ENCODE peak calls at places on chromosome 18, in four cellular contexts. One of them, this sample, is unnamed.
A peak's percentile ranks its signal among the peaks of the same experiment; 100 is the strongest.

GRCh38 chr18:36808681-36809080 is 20.1 kb downstream of the TPGS2 start:
- DNase-seq in iPS DF 6.9: no peak
- DNase-seq in nephron progenitor cell: no peak
- DNase-seq in fibroblast of villous mesenchyme: no peak
- DNase-seq in this sample: peak; percentile 43

GRCh38 chr18:77178559-77178958 is 46.0 kb upstream of the MBP start:
- DNase-seq in iPS DF 6.9: no peak
- DNase-seq in nephron progenitor cell: no peak
- DNase-seq in fibroblast of villous mesenchyme: peak; percentile 28
- DNase-seq in this sample: peak; percentile 36

GRCh38 chr18:24770625-24771024 is 310.2 kb downstream of the HRH4 start:
- DNase-seq in iPS DF 6.9: no peak
- DNase-seq in nephron progenitor cell: no peak
- DNase-seq in fibroblast of villous mesenchyme: no peak
- DNase-seq in this sample: no peak

GRCh38 chr18:69400253-69400975 is at the start of gene DOK6:
- DNase-seq in iPS DF 6.9: no peak
- DNase-seq in nephron progenitor cell: peak; percentile 81
- DNase-seq in fibroblast of villous mesenchyme: peak; percentile 68
- DNase-seq in this sample: peak; percentile 77

GRCh38 chr18:77078671-77079070 is 53.9 kb downstream of the MBP start:
- DNase-seq in iPS DF 6.9: no peak
- DNase-seq in nephron progenitor cell: no peak
- DNase-seq in fibroblast of villous mesenchyme: no peak
- DNase-seq in this sample: no peak

GRCh38 chr18:9746958-9747357 is 38.9 kb downstream of the RAB31 start:
- DNase-seq in iPS DF 6.9: no peak
- DNase-seq in nephron progenitor cell: no peak
- DNase-seq in fibroblast of villous mesenchyme: no peak
- DNase-seq in this sample: no peak

GRCh38 chr18:44079602-44080001 is 601.1 kb upstream of the SETBP1 start:
- DNase-seq in iPS DF 6.9: no peak
- DNase-seq in nephron progenitor cell: no peak
- DNase-seq in fibroblast of villous mesenchyme: peak; percentile 44
- DNase-seq in this sample: peak; percentile 89

GRCh38 chr18:11719621-11720020 is 30.6 kb downstream of the GNAL start:
- DNase-seq in iPS DF 6.9: no peak
- DNase-seq in nephron progenitor cell: no peak
- DNase-seq in fibroblast of villous mesenchyme: no peak
- DNase-seq in this sample: no peak

GRCh38 chr18:77482190-77482928 is 232.7 kb downstream of the GALR1 start:
- DNase-seq in iPS DF 6.9: no peak
- DNase-seq in nephron progenitor cell: no peak
- DNase-seq in fibroblast of villous mesenchyme: no peak
- DNase-seq in this sample: peak; percentile 66

GRCh38 chr18:61666876-61667590 is 225.8 kb downstream of the RNF152 start:
- DNase-seq in iPS DF 6.9: peak; percentile 9
- DNase-seq in nephron progenitor cell: no peak
- DNase-seq in fibroblast of villous mesenchyme: no peak
- DNase-seq in this sample: no peak

GRCh38 chr18:24934231-24934932 is 417.6 kb downstream of the ZNF521 start:
- DNase-seq in iPS DF 6.9: no peak
- DNase-seq in nephron progenitor cell: no peak
- DNase-seq in fibroblast of villous mesenchyme: no peak
- DNase-seq in this sample: no peak

GRCh38 chr18:31325051-31325450 is 7.1 kb downstream of the DSG1 start:
- DNase-seq in iPS DF 6.9: no peak
- DNase-seq in nephron progenitor cell: no peak
- DNase-seq in fibroblast of villous mesenchyme: peak; percentile 8
- DNase-seq in this sample: peak; percentile 96

GRCh38 chr18:57523171-57523956 is 63.1 kb downstream of the FECH start:
- DNase-seq in iPS DF 6.9: no peak
- DNase-seq in nephron progenitor cell: no peak
- DNase-seq in fibroblast of villous mesenchyme: peak; percentile 10
- DNase-seq in this sample: no peak

GRCh38 chr18:50626317-50626716 is 66.4 kb downstream of the MAPK4 start:
- DNase-seq in iPS DF 6.9: no peak
- DNase-seq in nephron progenitor cell: no peak
- DNase-seq in fibroblast of villous mesenchyme: no peak
- DNase-seq in this sample: no peak

GRCh38 chr18:2964349-2965010 is 48.5 kb downstream of the LPIN2 start:
- DNase-seq in iPS DF 6.9: no peak
- DNase-seq in nephron progenitor cell: no peak
- DNase-seq in fibroblast of villous mesenchyme: peak; percentile 32
- DNase-seq in this sample: no peak

GRCh38 chr18:2002604-2003003 is 568.7 kb downstream of the METTL4 start:
- DNase-seq in iPS DF 6.9: no peak
- DNase-seq in nephron progenitor cell: no peak
- DNase-seq in fibroblast of villous mesenchyme: no peak
- DNase-seq in this sample: no peak

GRCh38 chr18:46536215-46536874 is 120.7 kb downstream of the LOXHD1 start:
- DNase-seq in iPS DF 6.9: no peak
- DNase-seq in nephron progenitor cell: no peak
- DNase-seq in fibroblast of villous mesenchyme: no peak
- DNase-seq in this sample: no peak

GRCh38 chr18:7177131-7177744 is 53.7 kb upstream of the LRRC30 start:
- DNase-seq in iPS DF 6.9: no peak
- DNase-seq in nephron progenitor cell: peak; percentile 57
- DNase-seq in fibroblast of villous mesenchyme: peak; percentile 78
- DNase-seq in this sample: peak; percentile 96

GRCh38 chr18:56200381-56200831 is 438.0 kb downstream of the TXNL1 start:
- DNase-seq in iPS DF 6.9: no peak
- DNase-seq in nephron progenitor cell: no peak
- DNase-seq in fibroblast of villous mesenchyme: peak; percentile 33
- DNase-seq in this sample: peak; percentile 75

GRCh38 chr18:23066060-23066459 is 69.2 kb upstream of the CABLES1 start:
- DNase-seq in iPS DF 6.9: no peak
- DNase-seq in nephron progenitor cell: no peak
- DNase-seq in fibroblast of villous mesenchyme: no peak
- DNase-seq in this sample: no peak

GRCh38 chr18:75128911-75129716 is 79.8 kb downstream of the PTGR3 start:
- DNase-seq in iPS DF 6.9: no peak
- DNase-seq in nephron progenitor cell: no peak
- DNase-seq in fibroblast of villous mesenchyme: no peak
- DNase-seq in this sample: no peak

GRCh38 chr18:22283397-22283796 is 114.0 kb downstream of the GATA6 start:
- DNase-seq in iPS DF 6.9: no peak
- DNase-seq in nephron progenitor cell: no peak
- DNase-seq in fibroblast of villous mesenchyme: no peak
- DNase-seq in this sample: peak; percentile 59

GRCh38 chr18:57705861-57706590 is 84.4 kb upstream of the NARS1 start:
- DNase-seq in iPS DF 6.9: no peak
- DNase-seq in nephron progenitor cell: no peak
- DNase-seq in fibroblast of villous mesenchyme: no peak
- DNase-seq in this sample: no peak

GRCh38 chr18:52156166-52156565 is 183.8 kb upstream of the DCC start:
- DNase-seq in iPS DF 6.9: no peak
- DNase-seq in nephron progenitor cell: no peak
- DNase-seq in fibroblast of villous mesenchyme: no peak
- DNase-seq in this sample: no peak

GRCh38 chr18:21901423-21901822 is 160.8 kb downstream of the MIB1 start:
- DNase-seq in iPS DF 6.9: no peak
- DNase-seq in nephron progenitor cell: no peak
- DNase-seq in fibroblast of villous mesenchyme: no peak
- DNase-seq in this sample: no peak

GRCh38 chr18:33560686-33561370 is 17.2 kb upstream of the ASXL3 start:
- DNase-seq in iPS DF 6.9: no peak
- DNase-seq in nephron progenitor cell: no peak
- DNase-seq in fibroblast of villous mesenchyme: peak; percentile 34
- DNase-seq in this sample: peak; percentile 70

GRCh38 chr18:52237551-52237950 is 102.4 kb upstream of the DCC start:
- DNase-seq in iPS DF 6.9: no peak
- DNase-seq in nephron progenitor cell: no peak
- DNase-seq in fibroblast of villous mesenchyme: no peak
- DNase-seq in this sample: peak; percentile 16

GRCh38 chr18:3725100-3725499 is 275.1 kb downstream of the TGIF1 start:
- DNase-seq in iPS DF 6.9: no peak
- DNase-seq in nephron progenitor cell: no peak
- DNase-seq in fibroblast of villous mesenchyme: no peak
- DNase-seq in this sample: no peak

GRCh38 chr18:48607049-48607984 is 68.5 kb downstream of the CTIF start:
- DNase-seq in iPS DF 6.9: no peak
- DNase-seq in nephron progenitor cell: no peak
- DNase-seq in fibroblast of villous mesenchyme: peak; percentile 86
- DNase-seq in this sample: peak; percentile 94

GRCh38 chr18:30446605-30447004 is 595.9 kb downstream of the DSC3 start:
- DNase-seq in iPS DF 6.9: no peak
- DNase-seq in nephron progenitor cell: peak; percentile 13
- DNase-seq in fibroblast of villous mesenchyme: no peak
- DNase-seq in this sample: no peak

GRCh38 chr18:48024891-48025660 is 94.6 kb upstream of the SMAD2 start:
- DNase-seq in iPS DF 6.9: no peak
- DNase-seq in nephron progenitor cell: no peak
- DNase-seq in fibroblast of villous mesenchyme: no peak
- DNase-seq in this sample: no peak

GRCh38 chr18:31183302-31183701 is 20.6 kb upstream of the DSC1 start:
- DNase-seq in iPS DF 6.9: no peak
- DNase-seq in nephron progenitor cell: no peak
- DNase-seq in fibroblast of villous mesenchyme: no peak
- DNase-seq in this sample: no peak

GRCh38 chr18:79379931-79380815 is 15.6 kb upstream of the NFATC1 start:
- DNase-seq in iPS DF 6.9: no peak
- DNase-seq in nephron progenitor cell: no peak
- DNase-seq in fibroblast of villous mesenchyme: no peak
- DNase-seq in this sample: no peak

GRCh38 chr18:23519725-23520124 is 16.4 kb downstream of the RMC1 start:
- DNase-seq in iPS DF 6.9: no peak
- DNase-seq in nephron progenitor cell: no peak
- DNase-seq in fibroblast of villous mesenchyme: no peak
- DNase-seq in this sample: no peak

GRCh38 chr18:22783662-22784076 is 149.5 kb upstream of the RBBP8 start:
- DNase-seq in iPS DF 6.9: no peak
- DNase-seq in nephron progenitor cell: no peak
- DNase-seq in fibroblast of villous mesenchyme: no peak
- DNase-seq in this sample: no peak

GRCh38 chr18:22828171-22828570 is 105.0 kb upstream of the RBBP8 start:
- DNase-seq in iPS DF 6.9: no peak
- DNase-seq in nephron progenitor cell: no peak
- DNase-seq in fibroblast of villous mesenchyme: no peak
- DNase-seq in this sample: no peak

GRCh38 chr18:28048612-28049011 is 128.3 kb downstream of the CDH2 start:
- DNase-seq in iPS DF 6.9: no peak
- DNase-seq in nephron progenitor cell: no peak
- DNase-seq in fibroblast of villous mesenchyme: no peak
- DNase-seq in this sample: no peak

GRCh38 chr18:34659579-34660517 is 50.2 kb upstream of the DTNA start:
- DNase-seq in iPS DF 6.9: peak; percentile 68
- DNase-seq in nephron progenitor cell: peak; percentile 23
- DNase-seq in fibroblast of villous mesenchyme: peak; percentile 98
- DNase-seq in this sample: peak; percentile 99

GRCh38 chr18:31274915-31275314 is 43.0 kb upstream of the DSG1 start:
- DNase-seq in iPS DF 6.9: no peak
- DNase-seq in nephron progenitor cell: no peak
- DNase-seq in fibroblast of villous mesenchyme: peak; percentile 6
- DNase-seq in this sample: peak; percentile 74

This sample was measured in choroid plexus epithelial cell.